ENCODE peak calls at places on chromosomes 12 and 14, in eight cellular contexts. M is naive thymus-derived CD4-positive, alpha-beta T cell; O is NB4; S is osteocyte; P is ovary; Y is activated T-helper 1 cell treated with anti-CD3 and anti-CD28 coated beads, Interleukin-12 subunit alpha, Interleukin-12 subunit beta, Interleukin-2, Interleukin-4 antibody, amounts not matched to agents 30 ng/mL and 10 ng/mL and 1 ng/mL, durations not matched to agents 14 hours and 24 hours and 36 hours; T is dermis microvascular lymphatic vessel endothelial cell; N is amniotic stem cell. W is an unnamed sample.

GRCh38 chr14:101602466-101602840 is 41.2 kb downstream of the DIO3 start:
- DNase-seq in M (no peak), O (no peak), S (peak), P (no peak), Y (no peak), T (no peak), N (no peak), W (no peak)

GRCh38 chr14:47438650-47439140 is 236.7 kb downstream of the MDGA2 start:
- DNase-seq in M (no peak), O (no peak), S (no peak), P (no peak), Y (no peak), T (no peak), N (no peak), W (no peak)

GRCh38 chr14:104517867-104518266 is 61.7 kb upstream of the C14orf180 start:
- DNase-seq in M (no peak), O (no peak), S (no peak), P (no peak), Y (no peak), T (no peak), N (no peak), W (no peak)

GRCh38 chr12:22684526-22685118 is 59.7 kb downstream of the ETNK1 start:
- DNase-seq in M (no peak), O (peak), S (no peak), P (no peak), Y (no peak), T (peak), N (peak), W (no peak)

GRCh38 chr14:74591899-74592298 is 20.1 kb downstream of the LTBP2 start:
- DNase-seq in M (no peak), O (no peak), S (no peak), P (no peak), Y (no peak), T (no peak), N (no peak), W (no peak)

GRCh38 chr14:95765016-95765415 is 51.1 kb upstream of the TCL1A start:
- DNase-seq in M (no peak), O (no peak), S (no peak), P (no peak), Y (no peak), T (no peak), N (no peak), W (no peak)

GRCh38 chr12:11958216-11959091 is 112.3 kb upstream of the BCL2L14 start:
- DNase-seq in M (no peak), O (peak), S (no peak), P (no peak), Y (peak), T (peak), N (peak), W (peak)

GRCh38 chr14:105842105-105842504 is 315.7 kb downstream of the TMEM121 start:
- DNase-seq in M (no peak), O (no peak), S (no peak), P (no peak), Y (no peak), T (no peak), N (no peak), W (no peak)

GRCh38 chr12:106358410-106359241 is 1.1 kb downstream of the POLR3B start:
- DNase-seq in M (no peak), O (peak), S (no peak), P (no peak), Y (no peak), T (no peak), N (peak), W (no peak)

GRCh38 chr14:80978403-80978802 is 23.0 kb downstream of the TSHR start:
- DNase-seq in M (no peak), O (no peak), S (no peak), P (no peak), Y (no peak), T (no peak), N (no peak), W (no peak)

GRCh38 chr12:108618079-108618952 is 15.4 kb downstream of the SELPLG start:
- DNase-seq in M (peak), O (peak), S (peak), P (peak), Y (peak), T (peak), N (peak), W (peak)

GRCh38 chr14:93936245-93936644 is 9.1 kb downstream of the FAM181A start:
- DNase-seq in M (no peak), O (peak), S (no peak), P (no peak), Y (no peak), T (no peak), N (no peak), W (no peak)

GRCh38 chr12:49059385-49060232 is 985 bp downstream of the KMT2D start:
- DNase-seq in M (no peak), O (peak), S (no peak), P (no peak), Y (no peak), T (peak), N (no peak), W (no peak)

GRCh38 chr14:55336161-55336560 is 64.9 kb downstream of the FBXO34 start:
- DNase-seq in M (no peak), O (no peak), S (no peak), P (no peak), Y (no peak), T (no peak), N (no peak), W (no peak)

GRCh38 chr12:1993341-1993740 is 10.9 kb downstream of the DCP1B start:
- DNase-seq in M (no peak), O (peak), S (no peak), P (no peak), Y (no peak), T (no peak), N (peak), W (no peak)

GRCh38 chr12:52204095-52204930 is 12.5 kb upstream of the KRT80 start:
- DNase-seq in M (no peak), O (peak), S (no peak), P (no peak), Y (no peak), T (no peak), N (no peak), W (no peak)

GRCh38 chr12:13368971-13369370 is 172.4 kb downstream of the EMP1 start:
- DNase-seq in M (no peak), O (no peak), S (no peak), P (no peak), Y (no peak), T (no peak), N (no peak), W (no peak)

GRCh38 chr12:49827351-49828099 is 688 bp downstream of the NCKAP5L start:
- DNase-seq in M (peak), O (peak), S (peak), P (peak), Y (no peak), T (peak), N (peak), W (no peak)

GRCh38 chr12:114636723-114637480 is 47.1 kb downstream of the TBX3 start:
- DNase-seq in M (no peak), O (peak), S (no peak), P (no peak), Y (no peak), T (no peak), N (no peak), W (no peak)

GRCh38 chr12:94498073-94498472 is 38.4 kb upstream of the CEP83 start:
- DNase-seq in M (no peak), O (peak), S (no peak), P (no peak), Y (no peak), T (no peak), N (no peak), W (no peak)

GRCh38 chr14:35337557-35338255 is 45.5 kb downstream of the PSMA6 start:
- DNase-seq in M (no peak), O (no peak), S (no peak), P (peak), Y (no peak), T (no peak), N (no peak), W (no peak)

GRCh38 chr12:23954332-23954731 is 4.9 kb upstream of the SOX5 start:
- DNase-seq in M (no peak), O (no peak), S (no peak), P (no peak), Y (no peak), T (no peak), N (no peak), W (no peak)

GRCh38 chr12:52280319-52280795 is 5.9 kb downstream of the KRT86 start:
- DNase-seq in M (no peak), O (peak), S (peak), P (no peak), Y (no peak), T (no peak), N (peak), W (no peak)

GRCh38 chr14:104290058-104290667 is 151.8 kb downstream of the KIF26A start:
- DNase-seq in M (no peak), O (no peak), S (no peak), P (no peak), Y (no peak), T (no peak), N (no peak), W (no peak)

GRCh38 chr12:123143753-123144461 is 7.0 kb downstream of the PITPNM2 start:
- DNase-seq in M (no peak), O (no peak), S (no peak), P (no peak), Y (no peak), T (no peak), N (no peak), W (no peak)

GRCh38 chr12:107552263-107552662 is 133.3 kb upstream of the PWP1 start:
- DNase-seq in M (no peak), O (no peak), S (no peak), P (no peak), Y (no peak), T (no peak), N (no peak), W (no peak)

GRCh38 chr14:36785511-36785910 is 123.9 kb downstream of the PAX9 start:
- DNase-seq in M (no peak), O (no peak), S (no peak), P (no peak), Y (no peak), T (no peak), N (no peak), W (no peak)

GRCh38 chr14:36339817-36340216 is 19.4 kb upstream of the MBIP start:
- DNase-seq in M (no peak), O (peak), S (no peak), P (no peak), Y (no peak), T (no peak), N (no peak), W (no peak)

GRCh38 chr12:105331805-105332251 is 1.3 kb downstream of the C12orf75 start:
- DNase-seq in M (no peak), O (peak), S (no peak), P (no peak), Y (peak), T (no peak), N (no peak), W (no peak)

GRCh38 chr14:20522332-20522731 is 17.0 kb downstream of the RNASE10 start:
- DNase-seq in M (no peak), O (peak), S (no peak), P (no peak), Y (no peak), T (no peak), N (no peak), W (no peak)

GRCh38 chr14:89990218-89990617 is 34.5 kb downstream of the TDP1 start:
- DNase-seq in M (no peak), O (no peak), S (no peak), P (no peak), Y (no peak), T (no peak), N (no peak), W (no peak)

GRCh38 chr14:99853206-99853605 is 60.0 kb downstream of the EML1 start:
- DNase-seq in M (no peak), O (no peak), S (no peak), P (no peak), Y (no peak), T (no peak), N (no peak), W (no peak)

GRCh38 chr12:54641089-54641488 is 6.4 kb upstream of the LACRT start:
- DNase-seq in M (no peak), O (peak), S (no peak), P (no peak), Y (no peak), T (no peak), N (no peak), W (no peak)

GRCh38 chr14:69268223-69268622 is 8.3 kb downstream of the GALNT16 start:
- DNase-seq in M (no peak), O (no peak), S (no peak), P (no peak), Y (no peak), T (no peak), N (no peak), W (no peak)

GRCh38 chr12:90938451-90938850 is 16.5 kb downstream of the CCER1 start:
- DNase-seq in M (no peak), O (no peak), S (no peak), P (no peak), Y (no peak), T (no peak), N (no peak), W (peak)

GRCh38 chr14:72613975-72614319 is 280.0 kb downstream of the DPF3 start:
- DNase-seq in M (no peak), O (no peak), S (no peak), P (no peak), Y (no peak), T (no peak), N (no peak), W (no peak)

GRCh38 chr14:65159281-65160062 is 57.2 kb upstream of the MAX start:
- DNase-seq in M (no peak), O (no peak), S (no peak), P (no peak), Y (no peak), T (no peak), N (no peak), W (no peak)

GRCh38 chr14:54627325-54627717 is 60.4 kb downstream of the SAMD4A start:
- DNase-seq in M (no peak), O (no peak), S (no peak), P (no peak), Y (no peak), T (no peak), N (no peak), W (no peak)